ENCODE peak calls at places on chromosomes 5 and 9, in five cellular contexts. G is neuronal stem cell, X is mesenchymal stem cell, Q is IMR-90, K is H9. F is an unnamed sample.

GRCh38 chr5:113336975-113337374 is 97.8 kb downstream of the TSSK1B start:
- DNase-seq in K (peak; percentile 67), Q (peak; percentile 77), X (peak; percentile 75), G (no peak), F (peak; percentile 90)

GRCh38 chr9:129185991-129186390 is 7.9 kb upstream of the IER5L start:
- DNase-seq in G (no peak), K (no peak), Q (peak; percentile 17), X (peak; percentile 33), F (no peak)

GRCh38 chr5:76169536-76169935 is 86.4 kb downstream of the SV2C start:
- DNase-seq in K (no peak), X (no peak), Q (no peak), G (no peak), F (no peak)

GRCh38 chr5:14184082-14184481 is 40.9 kb downstream of the TRIO start:
- DNase-seq in G (no peak), X (no peak), K (no peak), Q (no peak), F (no peak)

GRCh38 chr5:157126-157715 is 34.1 kb upstream of the LRRC14B start:
- DNase-seq in X (no peak), Q (no peak), K (peak; percentile 15), G (no peak), F (no peak)

GRCh38 chr5:171437286-171437821 is 17.9 kb downstream of the FGF18 start:
- DNase-seq in G (no peak), Q (no peak), K (peak; percentile 53), X (no peak), F (peak; percentile 66)

GRCh38 chr5:9924614-9925013 is 294.5 kb upstream of the TAS2R1 start:
- DNase-seq in K (no peak), G (no peak), X (peak; percentile 94), Q (peak; percentile 99), F (peak; percentile 74)

GRCh38 chr9:28155067-28155466 is 581.8 kb upstream of the C9orf72 start:
- DNase-seq in G (no peak), X (peak; percentile 25), Q (no peak), K (no peak), F (peak; percentile 8)

GRCh38 chr9:72485821-72486605 is 35.4 kb upstream of the TMC1 start:
- DNase-seq in G (peak; percentile 11), K (no peak), Q (peak; percentile 68), X (peak; percentile 58), F (no peak)

GRCh38 chr5:61332369-61332745 is 299 bp downstream of the ZSWIM6 start:
- DNase-seq in G (peak; percentile 40), Q (no peak), X (peak; percentile 28), K (no peak), F (peak; percentile 43)

GRCh38 chr9:95270790-95271189 is 46.7 kb downstream of the FANCC start:
- DNase-seq in Q (no peak), G (no peak), K (no peak), X (no peak), F (no peak)

GRCh38 chr5:134560698-134561097 is 35.2 kb downstream of the JADE2 start:
- DNase-seq in G (no peak), K (no peak), X (no peak), Q (no peak), F (no peak)

GRCh38 chr5:74035521-74035937 is 409.5 kb downstream of the ARHGEF28 start:
- DNase-seq in K (peak; percentile 46), G (no peak), Q (peak; percentile 69), X (peak; percentile 69), F (peak; percentile 90)

GRCh38 chr5:75651575-75651974 is 40.3 kb downstream of the ANKDD1B start:
- DNase-seq in G (no peak), X (no peak), K (no peak), Q (no peak), F (no peak)

GRCh38 chr9:113482341-113482740 is 18.8 kb downstream of the RGS3 start:
- DNase-seq in K (no peak), G (no peak), Q (no peak), X (no peak), F (no peak)

GRCh38 chr5:149617760-149618306 is 36.5 kb downstream of the ARHGEF37 start:
- DNase-seq in G (no peak), K (no peak), X (no peak), Q (no peak), F (no peak)

GRCh38 chr5:14744296-14745187 is 80.0 kb downstream of the OTULIN start:
- DNase-seq in Q (no peak), K (no peak), X (no peak), G (no peak), F (no peak)

GRCh38 chr9:133107961-133108793 is 12.9 kb downstream of the RALGDS start:
- DNase-seq in K (no peak), G (no peak), X (no peak), Q (no peak), F (no peak)

GRCh38 chr5:72160299-72160698 is 53.0 kb downstream of the MAP1B start:
- DNase-seq in G (no peak), X (peak; percentile 88), Q (peak; percentile 99), K (no peak), F (no peak)

GRCh38 chr9:129989740-129990139 is 53.2 kb downstream of the FNBP1 start:
- DNase-seq in K (no peak), G (no peak), X (peak; percentile 71), Q (peak; percentile 28), F (no peak)

GRCh38 chr5:160930361-160930760 is 78.3 kb upstream of the ATP10B start:
- DNase-seq in Q (no peak), G (peak; percentile 59), K (peak; percentile 44), X (no peak), F (peak; percentile 92)

GRCh38 chr5:131221888-131222287 is 42.0 kb upstream of the CDC42SE2 start:
- DNase-seq in K (no peak), G (no peak), X (no peak), Q (peak; percentile 56), F (no peak)

GRCh38 chr9:81719972-81720371 is 30.6 kb upstream of the TLE1 start:
- DNase-seq in X (no peak), K (no peak), Q (no peak), G (no peak), F (no peak)
- H2AK5ac ChIP-seq in X (no peak overlapping the region), K (no peak overlapping the region), Q (no peak overlapping the region), G (no peak overlapping the region), F (no peak overlapping the region)

DNA sequence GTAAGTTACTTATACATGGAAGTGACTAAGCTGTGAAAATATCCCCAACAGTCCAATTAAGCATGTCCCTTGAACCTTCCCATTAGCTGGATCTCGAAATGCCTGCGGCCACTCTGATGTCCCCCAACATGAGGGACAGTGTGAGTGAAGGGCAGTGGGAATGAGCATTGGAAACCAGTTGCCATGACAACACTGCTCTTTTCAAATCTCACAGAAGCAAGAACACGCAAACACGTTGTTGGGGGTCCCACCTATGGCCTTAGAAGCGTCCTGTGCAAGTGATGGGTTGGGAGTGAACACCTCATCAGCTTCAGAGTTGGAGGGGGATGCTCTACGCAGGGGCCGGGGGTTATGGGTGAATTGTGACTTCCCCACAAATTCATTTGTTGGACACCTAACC is 205.9 kb downstream of the NXNL2 start:
- DNase-seq in Q (no peak), K (no peak), X (no peak), G (no peak), F (no peak)
- H2AK5ac ChIP-seq in Q (peak overlapping the region; percentile 84), K (no peak overlapping the region), X (no peak overlapping the region), G (no peak overlapping the region), F (no peak overlapping the region)

DNA sequence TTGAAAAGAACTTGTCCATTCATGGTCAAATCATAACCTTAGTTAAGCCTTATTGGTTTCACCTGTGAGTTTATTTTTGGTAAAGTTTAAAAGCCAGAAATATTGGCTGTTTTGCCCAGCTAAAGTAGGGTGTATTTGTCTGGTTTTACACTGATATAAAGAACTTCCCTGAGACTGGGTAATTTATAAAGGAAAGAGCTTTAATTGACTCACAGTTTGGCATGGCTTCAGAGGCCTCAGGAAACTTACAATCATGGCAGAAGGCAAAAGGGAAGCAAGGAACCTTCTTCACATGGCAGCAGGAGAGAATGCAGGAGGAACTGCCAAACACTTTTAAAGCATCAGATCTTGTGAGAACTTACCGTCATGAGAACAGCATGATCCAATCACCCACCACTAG is 55.3 kb downstream of the JAKMIP2 start:
- DNase-seq in G (no peak), X (no peak), Q (no peak), K (no peak), F (no peak)
- H2AK5ac ChIP-seq in G (no peak overlapping the region), X (no peak overlapping the region), Q (no peak overlapping the region), K (no peak overlapping the region), F (no peak overlapping the region)

GRCh38 chr5:54713923-54714581 is 196.5 kb downstream of the SNX18 start:
- DNase-seq in X (peak; percentile 45), G (no peak), K (no peak), Q (peak; percentile 85), F (peak; percentile 72)
- H2AK5ac ChIP-seq in X (no peak overlapping the region), G (no peak overlapping the region), K (no peak overlapping the region), Q (peak overlapping the region; percentile 92), F (no peak overlapping the region)

GRCh38 chr9:127360829-127361228 is 36.1 kb upstream of the SLC2A8 start:
- DNase-seq in G (no peak), K (peak; percentile 74), X (peak; percentile 26), Q (peak; percentile 20), F (peak; percentile 89)

GRCh38 chr9:127356906-127357305 is 40.1 kb upstream of the SLC2A8 start:
- DNase-seq in G (no peak), K (no peak), X (no peak), Q (no peak), F (no peak)

GRCh38 chr9:127360205-127360604 is 36.8 kb upstream of the SLC2A8 start:
- DNase-seq in X (no peak), Q (no peak), G (no peak), K (no peak), F (no peak)

GRCh38 chr9:127358770-127359169 is 38.2 kb upstream of the SLC2A8 start:
- DNase-seq in G (no peak), K (no peak), Q (no peak), X (no peak), F (no peak)

DNA sequence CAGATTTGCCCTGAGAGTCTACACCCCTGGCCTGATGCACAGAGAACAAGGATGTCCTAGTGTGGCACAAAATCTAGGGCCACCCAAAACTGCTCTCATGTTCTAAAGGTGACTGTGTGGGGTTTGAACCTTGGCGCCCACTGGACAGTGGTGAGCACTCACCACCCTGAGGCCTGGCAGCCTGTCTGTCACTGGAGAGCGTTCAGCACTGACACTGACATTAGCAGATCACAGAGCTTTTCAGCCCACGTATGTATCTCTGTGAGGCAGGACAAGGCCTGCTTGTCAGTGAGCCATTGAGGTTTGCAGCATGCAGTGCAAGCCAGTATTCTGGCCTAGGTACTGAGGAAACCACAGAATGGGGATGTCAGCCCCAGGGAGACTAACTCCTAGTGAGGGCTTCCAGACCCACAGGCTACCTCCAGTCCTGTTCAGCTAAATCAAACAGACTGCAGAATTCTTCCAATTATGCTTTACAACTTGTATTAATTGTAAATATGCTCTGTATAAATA is 38.9 kb upstream of the SLC2A8 start:
- DNase-seq in X (no peak), G (no peak), Q (no peak), K (no peak), F (no peak)
- H2AK5ac ChIP-seq in X (no peak overlapping the region), G (no peak overlapping the region), Q (no peak overlapping the region), K (no peak overlapping the region), F (no peak overlapping the region)

GRCh38 chr5:98773464-98774191 is at the start of gene RGMB:
- DNase-seq in K (peak; percentile 99), X (peak; percentile 99), Q (peak; percentile 99), G (peak; percentile 97), F (peak; percentile 100)
- H2AK5ac ChIP-seq in K (no peak within 1 kb of the TSS), X (no peak within 1 kb of the TSS), Q (peak within 1 kb of the TSS; percentile 48), G (peak within 1 kb of the TSS; percentile 66), F (no peak within 1 kb of the TSS)

DNA sequence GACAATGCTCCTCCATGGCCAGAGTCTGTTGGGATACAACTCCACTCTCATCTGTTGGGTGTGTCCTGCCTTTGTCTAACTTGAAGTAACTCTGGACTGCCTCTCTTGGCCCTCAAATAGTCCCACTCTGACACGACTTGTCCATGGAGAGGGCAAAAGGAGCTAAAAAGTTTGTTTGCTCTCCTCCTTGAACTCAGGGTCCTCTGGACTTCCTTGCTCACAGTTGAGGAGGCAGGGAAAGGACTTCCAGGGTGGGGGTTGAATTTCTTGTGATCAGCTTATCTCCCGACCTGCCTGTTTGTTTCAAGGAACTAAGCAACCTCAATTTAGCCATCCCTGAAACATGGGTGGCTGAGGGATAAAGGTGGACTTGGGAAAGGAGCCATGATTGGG is 11.7 kb downstream of the DNAJB5 start:
- DNase-seq in Q (no peak), K (no peak), G (no peak), X (no peak), F (no peak)
- H2AK5ac ChIP-seq in Q (peak overlapping the region; percentile 27), K (no peak overlapping the region), G (no peak overlapping the region), X (no peak overlapping the region), F (peak overlapping the region; percentile 29)

F was measured in mesendoderm.